ENCODE peak calls at places on chromosomes 4 and X, in four cellular contexts. H, D, Z and S are unnamed samples.

GRCh38 chrX:16771483-16772398 is 14.5 kb upstream of the TXLNG start:
- DNase-seq in H (peak), D (peak), Z (peak), S (peak)

GRCh38 chr4:100889401-100889800 is 371.6 kb upstream of the EMCN start:
- DNase-seq in H (no peak), Z (no peak), D (no peak), S (no peak)

GRCh38 chr4:139555705-139556070 is 331 bp downstream of the SETD7 start:
- DNase-seq in Z (no peak), D (no peak), H (no peak), S (no peak)

GRCh38 chr4:147825451-147826287 is 93.8 kb downstream of the ARHGAP10 start:
- DNase-seq in Z (peak), H (no peak), D (no peak), S (no peak)

GRCh38 chr4:108107729-108108382 is 60.9 kb downstream of the LEF1 start:
- DNase-seq in H (no peak), Z (no peak), D (peak), S (no peak)

GRCh38 chrX:85914431-85914830 is 132.9 kb downstream of the CHM start:
- DNase-seq in Z (no peak), H (no peak), D (no peak), S (no peak)

GRCh38 chrX:12988797-12989196 is 13.9 kb downstream of the TMSB4X start:
- DNase-seq in Z (peak), D (peak), H (no peak), S (no peak)

GRCh38 chr4:78222575-78223186 is 165.6 kb downstream of the FRAS1 start:
- DNase-seq in D (no peak), H (no peak), Z (no peak), S (no peak)

GRCh38 chrX:153771686-153772607 is 7.9 kb downstream of the PLXNB3 start:
- DNase-seq in H (no peak), D (no peak), Z (no peak), S (no peak)

DNA sequence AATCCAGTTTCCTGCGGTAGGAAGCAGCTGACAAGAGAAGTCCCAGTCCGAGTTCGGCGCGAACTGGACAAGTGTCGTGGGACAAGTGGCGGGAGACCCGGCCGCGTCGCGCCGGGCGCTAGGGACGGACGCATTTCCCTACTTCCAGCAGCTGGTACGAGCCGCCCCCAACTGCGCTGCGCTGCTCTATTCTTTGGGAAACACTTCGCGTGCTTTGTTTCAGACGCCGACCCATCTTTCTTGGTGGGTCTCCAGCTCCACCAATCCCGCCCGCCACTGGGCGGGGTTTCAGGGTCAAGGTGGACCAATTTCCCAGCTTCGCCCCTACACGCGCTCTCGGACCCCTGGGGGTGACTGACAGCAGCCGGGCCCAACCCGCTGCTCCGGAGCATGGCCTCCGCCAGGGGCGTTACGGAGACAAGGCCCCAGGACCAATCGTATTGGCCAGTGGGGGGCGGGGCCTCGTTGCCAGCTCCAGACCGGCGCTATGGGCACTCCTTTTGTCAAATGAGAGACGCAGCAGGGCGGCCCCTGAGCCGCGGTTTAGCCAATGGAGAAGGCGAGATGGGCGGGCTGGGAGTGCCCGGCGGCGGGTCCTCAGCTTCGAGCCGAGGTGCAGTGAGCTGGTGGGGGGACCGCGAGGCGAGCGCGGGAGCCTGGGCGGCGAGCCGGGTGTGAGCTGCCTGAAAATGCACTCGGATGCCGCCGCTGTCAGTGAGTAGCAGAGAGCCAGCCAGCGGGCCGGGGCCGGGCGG is at the start of gene DCUN1D4:
- DNase-seq in H (peak), D (peak), Z (peak), S (peak)
- H3K27ac ChIP-seq in H (peak), D (peak), Z (peak), S (peak)

DNA sequence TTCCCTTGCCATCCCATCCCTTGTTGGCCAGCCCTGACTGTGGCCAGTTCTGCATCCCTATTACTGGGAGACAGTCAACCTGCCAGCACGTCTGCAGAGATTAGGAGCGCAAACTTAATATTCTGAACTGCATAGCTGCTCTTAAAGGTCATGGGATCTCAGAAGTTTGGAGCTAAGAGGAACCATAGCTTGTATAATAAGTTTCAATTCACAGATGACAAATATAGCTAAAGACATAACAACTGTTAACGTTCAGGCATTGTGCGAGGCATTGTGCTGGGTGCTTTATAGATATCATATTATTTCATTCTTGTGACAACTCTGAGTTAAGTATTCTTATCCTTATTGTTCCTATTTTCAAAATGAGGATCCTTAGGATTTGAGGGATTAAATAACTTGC is 3.7 kb downstream of the SCARB2 start:
- DNase-seq in Z (no peak), H (no peak), D (no peak), S (no peak)
- H3K27ac ChIP-seq in Z (no peak), H (no peak), D (no peak), S (no peak)

GRCh38 chr4:136471051-136471450 is 1061.2 kb downstream of the PCDH18 start:
- DNase-seq in Z (no peak), H (no peak), D (no peak), S (no peak)
- H3K27ac ChIP-seq in Z (no peak), H (no peak), D (no peak), S (no peak)

DNA sequence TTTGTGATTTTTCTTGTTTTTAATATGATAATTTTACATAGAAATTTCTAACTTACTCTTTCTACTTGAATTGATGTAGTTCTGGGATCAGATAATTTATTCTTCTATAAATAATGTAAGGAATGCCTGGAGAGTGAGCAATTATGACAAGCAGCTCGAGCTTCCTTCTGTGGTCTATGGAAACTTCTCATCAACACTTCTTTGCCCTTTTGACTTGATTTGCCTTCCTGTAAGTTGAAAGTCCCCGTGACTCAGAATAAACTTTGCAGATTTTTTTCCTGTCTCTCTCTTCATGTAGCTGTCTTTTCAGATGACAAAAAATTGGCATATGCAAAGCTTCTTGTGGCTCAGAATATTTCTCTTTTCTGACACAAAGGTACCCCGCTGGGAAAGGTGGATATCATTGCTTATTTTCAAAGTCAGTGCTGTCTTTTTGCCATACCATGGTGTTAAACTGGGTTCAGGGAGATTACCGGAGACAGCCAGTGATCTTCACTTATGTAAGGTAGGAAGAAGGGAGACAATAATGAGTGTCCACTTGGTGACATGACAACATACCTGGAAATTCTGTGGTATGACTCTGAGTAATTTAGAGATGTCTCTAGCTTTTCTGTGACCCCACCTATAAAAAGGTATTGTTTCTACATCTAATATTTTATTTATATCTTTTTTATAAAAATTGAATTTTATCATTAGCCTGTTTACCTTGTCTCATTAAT is 278.6 kb upstream of the GNPDA2 start:
- DNase-seq in Z (peak), H (no peak), D (no peak), S (peak)
- H3K27ac ChIP-seq in Z (peak), H (no peak), D (no peak), S (no peak)